ENCODE peak calls at places on chromosomes 16 and 17, in six cellular contexts. One of them, this sample, is unnamed.

GRCh38 chr17:71899317-71899716 is 221.5 kb upstream of the SOX9 start:
- DNase-seq in CD8-positive, alpha-beta memory T cell: no peak
- DNase-seq in amniotic stem cell: no peak
- DNase-seq in activated CD4-positive, CD25-positive, alpha-beta regulatory T cell: no peak
- DNase-seq in Calu3: no peak
- DNase-seq in stimulated activated CD8-positive, alpha-beta memory T cell treated with anti-CD3 and anti-CD28 coated beads, Interleukin-7, amount 100 ng/mL, for 1 hour: no peak
- DNase-seq in this sample: no peak

GRCh38 chr16:11085025-11085485 is 140.7 kb downstream of the CLEC16A start:
- DNase-seq in CD8-positive, alpha-beta memory T cell: no peak
- DNase-seq in Calu3: no peak
- DNase-seq in amniotic stem cell: no peak
- DNase-seq in stimulated activated CD8-positive, alpha-beta memory T cell treated with anti-CD3 and anti-CD28 coated beads, Interleukin-7, amount 100 ng/mL, for 1 hour: no peak
- DNase-seq in activated CD4-positive, CD25-positive, alpha-beta regulatory T cell: no peak
- DNase-seq in this sample: no peak

GRCh38 chr16:18800674-18801196 is 614 bp downstream of the ARL6IP1 start:
- DNase-seq in CD8-positive, alpha-beta memory T cell: no peak
- DNase-seq in activated CD4-positive, CD25-positive, alpha-beta regulatory T cell: no peak
- DNase-seq in stimulated activated CD8-positive, alpha-beta memory T cell treated with anti-CD3 and anti-CD28 coated beads, Interleukin-7, amount 100 ng/mL, for 1 hour: no peak
- DNase-seq in Calu3: no peak
- DNase-seq in amniotic stem cell: no peak
- DNase-seq in this sample: no peak

GRCh38 chr17:82696916-82697807 is 1.3 kb downstream of the RAB40B start:
- DNase-seq in amniotic stem cell: no peak
- DNase-seq in Calu3: peak
- DNase-seq in activated CD4-positive, CD25-positive, alpha-beta regulatory T cell: no peak
- DNase-seq in stimulated activated CD8-positive, alpha-beta memory T cell treated with anti-CD3 and anti-CD28 coated beads, Interleukin-7, amount 100 ng/mL, for 1 hour: no peak
- DNase-seq in CD8-positive, alpha-beta memory T cell: no peak
- DNase-seq in this sample: no peak

GRCh38 chr17:58317421-58318064 is 11.1 kb downstream of the TSPOAP1 start:
- DNase-seq in amniotic stem cell: no peak
- DNase-seq in Calu3: peak
- DNase-seq in CD8-positive, alpha-beta memory T cell: peak
- DNase-seq in activated CD4-positive, CD25-positive, alpha-beta regulatory T cell: peak
- DNase-seq in stimulated activated CD8-positive, alpha-beta memory T cell treated with anti-CD3 and anti-CD28 coated beads, Interleukin-7, amount 100 ng/mL, for 1 hour: no peak
- DNase-seq in this sample: peak

GRCh38 chr17:1055751-1056645 is 59.1 kb downstream of the TIMM22 start:
- DNase-seq in stimulated activated CD8-positive, alpha-beta memory T cell treated with anti-CD3 and anti-CD28 coated beads, Interleukin-7, amount 100 ng/mL, for 1 hour: no peak
- DNase-seq in activated CD4-positive, CD25-positive, alpha-beta regulatory T cell: peak
- DNase-seq in Calu3: peak
- DNase-seq in amniotic stem cell: no peak
- DNase-seq in CD8-positive, alpha-beta memory T cell: no peak
- DNase-seq in this sample: no peak

GRCh38 chr17:50183439-50184001 is 17.7 kb downstream of the SGCA start:
- DNase-seq in activated CD4-positive, CD25-positive, alpha-beta regulatory T cell: no peak
- DNase-seq in amniotic stem cell: no peak
- DNase-seq in stimulated activated CD8-positive, alpha-beta memory T cell treated with anti-CD3 and anti-CD28 coated beads, Interleukin-7, amount 100 ng/mL, for 1 hour: no peak
- DNase-seq in Calu3: no peak
- DNase-seq in CD8-positive, alpha-beta memory T cell: no peak
- DNase-seq in this sample: no peak

GRCh38 chr17:60354223-60354622 is 37.7 kb downstream of the USP32 start:
- DNase-seq in amniotic stem cell: peak
- DNase-seq in activated CD4-positive, CD25-positive, alpha-beta regulatory T cell: no peak
- DNase-seq in Calu3: no peak
- DNase-seq in CD8-positive, alpha-beta memory T cell: no peak
- DNase-seq in stimulated activated CD8-positive, alpha-beta memory T cell treated with anti-CD3 and anti-CD28 coated beads, Interleukin-7, amount 100 ng/mL, for 1 hour: no peak
- DNase-seq in this sample: no peak

GRCh38 chr17:65017375-65017774 is 39.2 kb downstream of the GNA13 start:
- DNase-seq in stimulated activated CD8-positive, alpha-beta memory T cell treated with anti-CD3 and anti-CD28 coated beads, Interleukin-7, amount 100 ng/mL, for 1 hour: no peak
- DNase-seq in activated CD4-positive, CD25-positive, alpha-beta regulatory T cell: no peak
- DNase-seq in amniotic stem cell: no peak
- DNase-seq in CD8-positive, alpha-beta memory T cell: no peak
- DNase-seq in Calu3: no peak
- DNase-seq in this sample: no peak

GRCh38 chr17:32960815-32961214 is 30.8 kb upstream of the SPACA3 start:
- DNase-seq in activated CD4-positive, CD25-positive, alpha-beta regulatory T cell: no peak
- DNase-seq in Calu3: no peak
- DNase-seq in CD8-positive, alpha-beta memory T cell: no peak
- DNase-seq in amniotic stem cell: no peak
- DNase-seq in stimulated activated CD8-positive, alpha-beta memory T cell treated with anti-CD3 and anti-CD28 coated beads, Interleukin-7, amount 100 ng/mL, for 1 hour: no peak
- DNase-seq in this sample: no peak

GRCh38 chr17:57582881-57583756 is 162.0 kb downstream of the CCDC182 start:
- DNase-seq in Calu3: no peak
- DNase-seq in amniotic stem cell: no peak
- DNase-seq in CD8-positive, alpha-beta memory T cell: no peak
- DNase-seq in stimulated activated CD8-positive, alpha-beta memory T cell treated with anti-CD3 and anti-CD28 coated beads, Interleukin-7, amount 100 ng/mL, for 1 hour: no peak
- DNase-seq in activated CD4-positive, CD25-positive, alpha-beta regulatory T cell: no peak
- DNase-seq in this sample: no peak

GRCh38 chr16:10514369-10515055 is 65.9 kb downstream of the EMP2 start:
- DNase-seq in CD8-positive, alpha-beta memory T cell: peak
- DNase-seq in activated CD4-positive, CD25-positive, alpha-beta regulatory T cell: no peak
- DNase-seq in Calu3: peak
- DNase-seq in amniotic stem cell: peak
- DNase-seq in stimulated activated CD8-positive, alpha-beta memory T cell treated with anti-CD3 and anti-CD28 coated beads, Interleukin-7, amount 100 ng/mL, for 1 hour: peak
- DNase-seq in this sample: peak

GRCh38 chr17:68849673-68850260 is 105.4 kb downstream of the ABCA8 start:
- DNase-seq in CD8-positive, alpha-beta memory T cell: no peak
- DNase-seq in Calu3: peak
- DNase-seq in amniotic stem cell: no peak
- DNase-seq in stimulated activated CD8-positive, alpha-beta memory T cell treated with anti-CD3 and anti-CD28 coated beads, Interleukin-7, amount 100 ng/mL, for 1 hour: no peak
- DNase-seq in activated CD4-positive, CD25-positive, alpha-beta regulatory T cell: no peak
- DNase-seq in this sample: no peak

GRCh38 chr16:86970279-86970678 is 346.9 kb downstream of the C16orf95 start:
- DNase-seq in Calu3: no peak
- DNase-seq in stimulated activated CD8-positive, alpha-beta memory T cell treated with anti-CD3 and anti-CD28 coated beads, Interleukin-7, amount 100 ng/mL, for 1 hour: no peak
- DNase-seq in CD8-positive, alpha-beta memory T cell: no peak
- DNase-seq in activated CD4-positive, CD25-positive, alpha-beta regulatory T cell: no peak
- DNase-seq in amniotic stem cell: no peak
- DNase-seq in this sample: no peak

GRCh38 chr17:54902611-54903010 is 2.0 kb downstream of the TOM1L1 start:
- DNase-seq in Calu3: no peak
- DNase-seq in stimulated activated CD8-positive, alpha-beta memory T cell treated with anti-CD3 and anti-CD28 coated beads, Interleukin-7, amount 100 ng/mL, for 1 hour: no peak
- DNase-seq in amniotic stem cell: no peak
- DNase-seq in activated CD4-positive, CD25-positive, alpha-beta regulatory T cell: no peak
- DNase-seq in CD8-positive, alpha-beta memory T cell: no peak
- DNase-seq in this sample: no peak

GRCh38 chr16:68377667-68378420 is 67.0 kb downstream of the PRMT7 start:
- DNase-seq in Calu3: peak
- DNase-seq in activated CD4-positive, CD25-positive, alpha-beta regulatory T cell: no peak
- DNase-seq in CD8-positive, alpha-beta memory T cell: no peak
- DNase-seq in stimulated activated CD8-positive, alpha-beta memory T cell treated with anti-CD3 and anti-CD28 coated beads, Interleukin-7, amount 100 ng/mL, for 1 hour: no peak
- DNase-seq in amniotic stem cell: no peak
- DNase-seq in this sample: no peak

GRCh38 chr17:44556114-44556853 is 1.0 kb upstream of the FZD2 start:
- DNase-seq in CD8-positive, alpha-beta memory T cell: no peak
- DNase-seq in stimulated activated CD8-positive, alpha-beta memory T cell treated with anti-CD3 and anti-CD28 coated beads, Interleukin-7, amount 100 ng/mL, for 1 hour: no peak
- DNase-seq in activated CD4-positive, CD25-positive, alpha-beta regulatory T cell: no peak
- DNase-seq in Calu3: peak
- DNase-seq in amniotic stem cell: no peak
- DNase-seq in this sample: no peak

GRCh38 chr17:41326173-41327145 is 10.9 kb upstream of the KRTAP17-1 start:
- DNase-seq in stimulated activated CD8-positive, alpha-beta memory T cell treated with anti-CD3 and anti-CD28 coated beads, Interleukin-7, amount 100 ng/mL, for 1 hour: no peak
- DNase-seq in activated CD4-positive, CD25-positive, alpha-beta regulatory T cell: no peak
- DNase-seq in CD8-positive, alpha-beta memory T cell: peak
- DNase-seq in amniotic stem cell: no peak
- DNase-seq in Calu3: no peak
- DNase-seq in this sample: no peak

GRCh38 chr16:66364117-66364958 is 2.2 kb upstream of the CDH5 start:
- DNase-seq in CD8-positive, alpha-beta memory T cell: no peak
- DNase-seq in amniotic stem cell: no peak
- DNase-seq in activated CD4-positive, CD25-positive, alpha-beta regulatory T cell: no peak
- DNase-seq in stimulated activated CD8-positive, alpha-beta memory T cell treated with anti-CD3 and anti-CD28 coated beads, Interleukin-7, amount 100 ng/mL, for 1 hour: no peak
- DNase-seq in Calu3: no peak
- DNase-seq in this sample: no peak

GRCh38 chr17:61221181-61221580 is 178.5 kb upstream of the TBX2 start:
- DNase-seq in CD8-positive, alpha-beta memory T cell: no peak
- DNase-seq in amniotic stem cell: no peak
- DNase-seq in activated CD4-positive, CD25-positive, alpha-beta regulatory T cell: no peak
- DNase-seq in stimulated activated CD8-positive, alpha-beta memory T cell treated with anti-CD3 and anti-CD28 coated beads, Interleukin-7, amount 100 ng/mL, for 1 hour: no peak
- DNase-seq in Calu3: no peak
- DNase-seq in this sample: no peak

GRCh38 chr17:80594666-80595269 is 50.1 kb downstream of the RPTOR start:
- DNase-seq in amniotic stem cell: no peak
- DNase-seq in Calu3: no peak
- DNase-seq in CD8-positive, alpha-beta memory T cell: no peak
- DNase-seq in stimulated activated CD8-positive, alpha-beta memory T cell treated with anti-CD3 and anti-CD28 coated beads, Interleukin-7, amount 100 ng/mL, for 1 hour: no peak
- DNase-seq in activated CD4-positive, CD25-positive, alpha-beta regulatory T cell: no peak
- DNase-seq in this sample: no peak

GRCh38 chr16:23941963-23942564 is 106.3 kb downstream of the PRKCB start:
- DNase-seq in Calu3: no peak
- DNase-seq in activated CD4-positive, CD25-positive, alpha-beta regulatory T cell: no peak
- DNase-seq in CD8-positive, alpha-beta memory T cell: no peak
- DNase-seq in stimulated activated CD8-positive, alpha-beta memory T cell treated with anti-CD3 and anti-CD28 coated beads, Interleukin-7, amount 100 ng/mL, for 1 hour: no peak
- DNase-seq in amniotic stem cell: no peak
- DNase-seq in this sample: no peak

GRCh38 chr17:17509601-17510425 is 13.6 kb upstream of the RASD1 start:
- DNase-seq in amniotic stem cell: no peak
- DNase-seq in CD8-positive, alpha-beta memory T cell: no peak
- DNase-seq in activated CD4-positive, CD25-positive, alpha-beta regulatory T cell: no peak
- DNase-seq in Calu3: no peak
- DNase-seq in stimulated activated CD8-positive, alpha-beta memory T cell treated with anti-CD3 and anti-CD28 coated beads, Interleukin-7, amount 100 ng/mL, for 1 hour: no peak
- DNase-seq in this sample: no peak

GRCh38 chr16:23132921-23133532 is 16.2 kb downstream of the USP31 start:
- DNase-seq in stimulated activated CD8-positive, alpha-beta memory T cell treated with anti-CD3 and anti-CD28 coated beads, Interleukin-7, amount 100 ng/mL, for 1 hour: no peak
- DNase-seq in activated CD4-positive, CD25-positive, alpha-beta regulatory T cell: no peak
- DNase-seq in CD8-positive, alpha-beta memory T cell: no peak
- DNase-seq in Calu3: no peak
- DNase-seq in amniotic stem cell: no peak
- DNase-seq in this sample: no peak

GRCh38 chr17:81901167-81902022 is 643 bp upstream of the NPB start:
- DNase-seq in Calu3: no peak
- DNase-seq in amniotic stem cell: no peak
- DNase-seq in activated CD4-positive, CD25-positive, alpha-beta regulatory T cell: no peak
- DNase-seq in stimulated activated CD8-positive, alpha-beta memory T cell treated with anti-CD3 and anti-CD28 coated beads, Interleukin-7, amount 100 ng/mL, for 1 hour: no peak
- DNase-seq in CD8-positive, alpha-beta memory T cell: no peak
- DNase-seq in this sample: no peak

GRCh38 chr17:8002646-8003593 is 505 bp downstream of the GUCY2D start:
- DNase-seq in stimulated activated CD8-positive, alpha-beta memory T cell treated with anti-CD3 and anti-CD28 coated beads, Interleukin-7, amount 100 ng/mL, for 1 hour: no peak
- DNase-seq in activated CD4-positive, CD25-positive, alpha-beta regulatory T cell: no peak
- DNase-seq in CD8-positive, alpha-beta memory T cell: no peak
- DNase-seq in Calu3: no peak
- DNase-seq in amniotic stem cell: no peak
- DNase-seq in this sample: no peak

GRCh38 chr16:72990571-72990970 is 57.4 kb downstream of the ZFHX3 start:
- DNase-seq in Calu3: no peak
- DNase-seq in CD8-positive, alpha-beta memory T cell: no peak
- DNase-seq in stimulated activated CD8-positive, alpha-beta memory T cell treated with anti-CD3 and anti-CD28 coated beads, Interleukin-7, amount 100 ng/mL, for 1 hour: no peak
- DNase-seq in activated CD4-positive, CD25-positive, alpha-beta regulatory T cell: no peak
- DNase-seq in amniotic stem cell: no peak
- DNase-seq in this sample: no peak

GRCh38 chr16:56241596-56241995 is 50.3 kb downstream of the GNAO1 start:
- DNase-seq in CD8-positive, alpha-beta memory T cell: no peak
- DNase-seq in amniotic stem cell: no peak
- DNase-seq in stimulated activated CD8-positive, alpha-beta memory T cell treated with anti-CD3 and anti-CD28 coated beads, Interleukin-7, amount 100 ng/mL, for 1 hour: no peak
- DNase-seq in activated CD4-positive, CD25-positive, alpha-beta regulatory T cell: no peak
- DNase-seq in Calu3: no peak
- DNase-seq in this sample: no peak

GRCh38 chr16:75060708-75061107 is 55.9 kb downstream of the LDHD start:
- DNase-seq in activated CD4-positive, CD25-positive, alpha-beta regulatory T cell: no peak
- DNase-seq in Calu3: no peak
- DNase-seq in stimulated activated CD8-positive, alpha-beta memory T cell treated with anti-CD3 and anti-CD28 coated beads, Interleukin-7, amount 100 ng/mL, for 1 hour: no peak
- DNase-seq in amniotic stem cell: no peak
- DNase-seq in CD8-positive, alpha-beta memory T cell: no peak
- DNase-seq in this sample: no peak

GRCh38 chr17:163514-164103 is 17.8 kb downstream of the DOC2B start:
- DNase-seq in CD8-positive, alpha-beta memory T cell: no peak
- DNase-seq in activated CD4-positive, CD25-positive, alpha-beta regulatory T cell: no peak
- DNase-seq in stimulated activated CD8-positive, alpha-beta memory T cell treated with anti-CD3 and anti-CD28 coated beads, Interleukin-7, amount 100 ng/mL, for 1 hour: no peak
- DNase-seq in amniotic stem cell: no peak
- DNase-seq in Calu3: peak
- DNase-seq in this sample: no peak

GRCh38 chr17:55437165-55437605 is 15.6 kb upstream of the MMD start:
- DNase-seq in Calu3: no peak
- DNase-seq in stimulated activated CD8-positive, alpha-beta memory T cell treated with anti-CD3 and anti-CD28 coated beads, Interleukin-7, amount 100 ng/mL, for 1 hour: no peak
- DNase-seq in activated CD4-positive, CD25-positive, alpha-beta regulatory T cell: no peak
- DNase-seq in CD8-positive, alpha-beta memory T cell: no peak
- DNase-seq in amniotic stem cell: no peak
- DNase-seq in this sample: no peak

GRCh38 chr16:85626191-85626951 is 13.2 kb downstream of the GSE1 start:
- DNase-seq in CD8-positive, alpha-beta memory T cell: no peak
- DNase-seq in amniotic stem cell: no peak
- DNase-seq in stimulated activated CD8-positive, alpha-beta memory T cell treated with anti-CD3 and anti-CD28 coated beads, Interleukin-7, amount 100 ng/mL, for 1 hour: no peak
- DNase-seq in Calu3: no peak
- DNase-seq in activated CD4-positive, CD25-positive, alpha-beta regulatory T cell: no peak
- DNase-seq in this sample: no peak

GRCh38 chr16:29779474-29779873 is 1.4 kb downstream of the ZG16 start:
- DNase-seq in activated CD4-positive, CD25-positive, alpha-beta regulatory T cell: no peak
- DNase-seq in CD8-positive, alpha-beta memory T cell: no peak
- DNase-seq in Calu3: peak
- DNase-seq in stimulated activated CD8-positive, alpha-beta memory T cell treated with anti-CD3 and anti-CD28 coated beads, Interleukin-7, amount 100 ng/mL, for 1 hour: no peak
- DNase-seq in amniotic stem cell: no peak
- DNase-seq in this sample: no peak

GRCh38 chr17:19401321-19402010 is 9.6 kb upstream of the RNF112 start:
- DNase-seq in amniotic stem cell: no peak
- DNase-seq in activated CD4-positive, CD25-positive, alpha-beta regulatory T cell: no peak
- DNase-seq in stimulated activated CD8-positive, alpha-beta memory T cell treated with anti-CD3 and anti-CD28 coated beads, Interleukin-7, amount 100 ng/mL, for 1 hour: no peak
- DNase-seq in Calu3: no peak
- DNase-seq in CD8-positive, alpha-beta memory T cell: no peak
- DNase-seq in this sample: no peak

GRCh38 chr16:29675811-29676643 is 3.0 kb upstream of the QPRT start:
- DNase-seq in amniotic stem cell: no peak
- DNase-seq in Calu3: no peak
- DNase-seq in CD8-positive, alpha-beta memory T cell: no peak
- DNase-seq in activated CD4-positive, CD25-positive, alpha-beta regulatory T cell: no peak
- DNase-seq in stimulated activated CD8-positive, alpha-beta memory T cell treated with anti-CD3 and anti-CD28 coated beads, Interleukin-7, amount 100 ng/mL, for 1 hour: no peak
- DNase-seq in this sample: peak